ENCODE peak calls at places on chromosomes 1 and 21, in ten cellular contexts. W is HAP-1; U is dorsolateral prefrontal cortex; J is thoracic aorta; G is A673; E is heart left ventricle; H is CD8-positive, alpha-beta T cell; N is prostate gland; M is iPS DF 6.9; S is left ventricle myocardium inferior. K is an unnamed sample.

GRCh38 chr1:236160540-236161127 is 18.3 kb downstream of the GPR137B start:
- DNase-seq in W (no peak), U (no peak), J (no peak), G (no peak), E (no peak), H (no peak), N (no peak), M (no peak), S (no peak), K (no peak)

GRCh38 chr1:226702318-226702956 is 36.6 kb downstream of the ITPKB start:
- DNase-seq in W (no peak), U (no peak), J (no peak), G (peak; percentile 61), E (no peak), H (no peak), N (peak; percentile 66), M (no peak), S (no peak), K (peak; percentile 39)

GRCh38 chr1:24910210-24910609 is 19.9 kb downstream of the RUNX3 start:
- DNase-seq in W (no peak), U (no peak), J (no peak), G (no peak), E (no peak), H (no peak), N (no peak), M (no peak), S (no peak), K (no peak)

GRCh38 chr1:228305721-228306152 is 97.9 kb downstream of the OBSCN start:
- DNase-seq in W (no peak), U (no peak), J (no peak), G (no peak), E (no peak), H (no peak), N (no peak), M (no peak), S (no peak), K (peak; percentile 45)

GRCh38 chr1:31944205-31945089 is 6.3 kb upstream of the PTP4A2 start:
- DNase-seq in W (peak; percentile 87), U (peak; percentile 38), J (peak; percentile 60), G (peak; percentile 96), E (peak; percentile 90), H (peak; percentile 85), N (peak; percentile 66), M (peak; percentile 54), S (peak; percentile 92), K (peak; percentile 97)

GRCh38 chr1:192045038-192045575 is 113.2 kb upstream of the RGS18 start:
- DNase-seq in W (peak; percentile 54), U (no peak), J (no peak), G (peak; percentile 90), E (no peak), H (no peak), N (no peak), M (no peak), S (no peak), K (no peak)

GRCh38 chr1:225479341-225479740 is 51.5 kb upstream of the LBR start:
- DNase-seq in W (no peak), U (no peak), J (no peak), G (no peak), E (no peak), H (no peak), N (peak; percentile 3), M (no peak), S (no peak), K (no peak)

GRCh38 chr1:44237721-44238457 is 24.6 kb downstream of the DMAP1 start:
- DNase-seq in W (peak; percentile 90), U (no peak), J (no peak), G (peak; percentile 95), E (no peak), H (peak; percentile 11), N (peak; percentile 71), M (peak; percentile 64), S (no peak), K (no peak)

GRCh38 chr1:27496604-27497155 is 6.7 kb upstream of the WASF2 start:
- DNase-seq in W (no peak), U (no peak), J (no peak), G (peak; percentile 52), E (no peak), H (no peak), N (no peak), M (peak; percentile 78), S (peak; percentile 50), K (peak; percentile 39)

GRCh38 chr1:34781844-34782391 is 904 bp downstream of the GJB3 start:
- DNase-seq in W (no peak), U (no peak), J (no peak), G (no peak), E (no peak), H (no peak), N (peak; percentile 73), M (no peak), S (no peak), K (no peak)

GRCh38 chr1:229452956-229453801 is 19.3 kb upstream of the ACTA1 start:
- DNase-seq in W (no peak), U (no peak), J (no peak), G (peak; percentile 29), E (no peak), H (no peak), N (no peak), M (no peak), S (no peak), K (no peak)

GRCh38 chr1:183967914-183968313 is 69.6 kb downstream of the COLGALT2 start:
- DNase-seq in W (no peak), U (no peak), J (no peak), G (no peak), E (no peak), H (no peak), N (no peak), M (no peak), S (no peak), K (no peak)

GRCh38 chr1:232704694-232705680 is 75.1 kb upstream of the SIPA1L2 start:
- DNase-seq in W (no peak), U (peak; percentile 30), J (no peak), G (peak; percentile 77), E (no peak), H (no peak), N (peak; percentile 86), M (no peak), S (no peak), K (no peak)

GRCh38 chr1:209155556-209155955 is 428.0 kb upstream of the CAMK1G start:
- DNase-seq in W (no peak), U (no peak), J (no peak), G (no peak), E (no peak), H (no peak), N (no peak), M (peak; percentile 41), S (no peak), K (no peak)

GRCh38 chr1:26165126-26165892 is 3.5 kb downstream of the C1orf232 start:
- DNase-seq in W (no peak), U (no peak), J (no peak), G (no peak), E (no peak), H (no peak), N (no peak), M (no peak), S (no peak), K (no peak)
- H3K27me3 ChIP-seq in W (no peaks in the 10 kb centered on the region), U (no peaks in the 10 kb centered on the region), J (no peaks in the 10 kb centered on the region), G (no peaks in the 10 kb centered on the region), E (no peaks in the 10 kb centered on the region), H (peaks cover 14% of the 10 kb centered on the region), N (no peaks in the 10 kb centered on the region), M (peaks cover 24% of the 10 kb centered on the region), S (no peaks in the 10 kb centered on the region), K (no peaks in the 10 kb centered on the region)

GRCh38 chr1:156618853-156619581 is at the start of gene HAPLN2:
- DNase-seq in W (peak; percentile 34), U (no peak), J (no peak), G (peak; percentile 42), E (no peak), H (no peak), N (no peak), M (no peak), S (no peak), K (no peak)
- H3K27me3 ChIP-seq in W (peaks cover 20% of the 10 kb centered on the region), U (no peaks in the 10 kb centered on the region), J (peaks cover 4% of the 10 kb centered on the region), G (peaks cover 44% of the 10 kb centered on the region), E (peaks cover 4% of the 10 kb centered on the region), H (peaks cover 14% of the 10 kb centered on the region), N (no peaks in the 10 kb centered on the region), M (peaks cover 11% of the 10 kb centered on the region), S (peaks cover 19% of the 10 kb centered on the region), K (no peaks in the 10 kb centered on the region)

DNA sequence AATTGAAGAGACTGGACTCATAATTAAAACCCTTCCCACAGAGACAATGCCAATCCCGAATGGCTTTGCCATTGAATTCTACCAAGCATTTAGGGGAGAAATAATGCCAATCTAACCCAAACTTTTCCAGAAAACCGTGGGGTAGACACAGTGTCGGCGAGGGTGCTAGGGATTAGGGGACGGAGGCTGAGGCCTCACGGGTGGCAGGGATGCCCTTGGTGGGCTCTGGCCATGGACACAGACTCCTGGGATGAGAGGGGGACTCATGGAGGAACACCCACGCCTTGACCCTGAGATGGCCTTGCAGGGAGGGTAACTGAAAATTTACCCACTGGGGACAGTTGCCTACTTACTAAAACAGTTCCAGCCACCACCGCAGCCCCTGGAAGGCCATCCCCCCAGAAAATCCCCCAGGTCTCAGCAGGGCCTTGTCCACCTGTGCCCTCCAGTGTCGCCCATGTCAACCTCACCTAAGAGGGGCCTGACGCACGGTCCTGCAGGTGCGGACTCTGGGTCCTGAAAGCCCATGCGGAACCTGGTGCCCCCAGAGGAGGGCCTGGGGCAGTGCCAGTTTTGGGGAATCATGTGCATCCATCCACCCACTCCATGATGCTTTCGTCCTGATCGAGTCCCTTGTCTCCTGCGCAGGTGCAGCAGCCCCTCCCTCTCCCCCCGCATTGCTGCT is 1.9 kb downstream of the KRTAP10-5 start:
- DNase-seq in W (no peak), U (no peak), J (no peak), G (no peak), E (no peak), H (no peak), N (no peak), M (no peak), S (no peak), K (peak; percentile 23)
- H3K27me3 ChIP-seq in W (no peaks in the 10 kb centered on the region), U (peaks cover 10% of the 10 kb centered on the region), J (no peaks in the 10 kb centered on the region), G (no peaks in the 10 kb centered on the region), E (no peaks in the 10 kb centered on the region), H (no peaks in the 10 kb centered on the region), N (no peaks in the 10 kb centered on the region), M (no peaks in the 10 kb centered on the region), S (peaks cover 26% of the 10 kb centered on the region), K (no peaks in the 10 kb centered on the region)

DNA sequence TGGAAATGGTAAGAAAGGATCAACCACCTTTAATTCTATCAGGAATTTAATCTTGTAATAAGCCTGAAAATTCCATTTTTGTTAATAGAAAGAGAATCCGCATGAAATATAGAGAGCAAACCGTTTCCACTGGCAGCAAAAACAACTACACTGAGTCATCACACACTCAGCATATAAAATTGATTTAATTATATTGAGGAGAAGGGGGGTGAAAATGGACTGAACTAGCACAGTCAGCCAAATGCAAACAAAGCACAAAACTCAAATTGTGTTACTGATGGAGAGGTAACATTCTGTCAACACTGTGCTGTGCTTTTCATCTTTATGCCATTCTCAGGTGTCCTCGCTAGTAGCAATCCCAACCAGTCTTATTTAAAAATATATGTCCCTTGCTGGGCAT is 1583.9 kb downstream of the MRPL39 start:
- DNase-seq in W (no peak), U (no peak), J (no peak), G (no peak), E (no peak), H (no peak), N (no peak), M (no peak), S (no peak), K (no peak)
- H3K27me3 ChIP-seq in W (no peaks in the 10 kb centered on the region), U (no peaks in the 10 kb centered on the region), J (no peaks in the 10 kb centered on the region), G (no peaks in the 10 kb centered on the region), E (no peaks in the 10 kb centered on the region), H (no peaks in the 10 kb centered on the region), N (no peaks in the 10 kb centered on the region), M (no peaks in the 10 kb centered on the region), S (no peaks in the 10 kb centered on the region), K (no peaks in the 10 kb centered on the region)

K was measured in right cardiac atrium.